ENCODE peak calls at places on chromosome 3, in eight cellular contexts. I is AG09309, W is lung microvascular endothelial cell, E is LHCN-M2, O is lower lobe of right lung, G is substantia nigra, N is B cell, V is AG04450. L is an unnamed sample.

GRCh38 chr3:23537006-23537620 is 268.6 kb upstream of the UBE2E1 start:
- DNase-seq in W (no peak), I (no peak), N (no peak), O (no peak), G (no peak), E (no peak), V (no peak), L (no peak)

GRCh38 chr3:115071611-115072010 is 75.5 kb downstream of the ZBTB20 start:
- DNase-seq in O (no peak), W (peak; percentile 30), N (no peak), G (peak; percentile 37), E (peak; percentile 91), I (peak; percentile 55), V (peak; percentile 2), L (peak; percentile 24)

GRCh38 chr3:185936814-185937688 is 763 bp downstream of the TRA2B start:
- DNase-seq in E (peak; percentile 86), V (peak; percentile 70), O (peak; percentile 92), W (peak; percentile 83), G (peak; percentile 69), I (peak; percentile 44), N (peak; percentile 78), L (peak; percentile 79)

GRCh38 chr3:42613462-42613861 is 13.0 kb downstream of the NKTR start:
- DNase-seq in W (peak; percentile 71), O (no peak), V (no peak), I (no peak), N (no peak), G (no peak), E (peak; percentile 18), L (no peak)

GRCh38 chr3:51955175-51955892 is at the start of gene GPR62:
- DNase-seq in E (peak; percentile 25), I (no peak), O (no peak), V (no peak), W (no peak), N (no peak), G (peak; percentile 53), L (no peak)

GRCh38 chr3:133750201-133750748 is 4.1 kb downstream of the TF start:
- DNase-seq in W (no peak), N (no peak), I (no peak), O (no peak), V (no peak), G (no peak), E (no peak), L (no peak)

GRCh38 chr3:12347301-12347700 is 58.4 kb downstream of the PPARG start:
- DNase-seq in I (no peak), E (no peak), W (no peak), O (no peak), G (no peak), N (no peak), V (no peak), L (no peak)

GRCh38 chr3:25725810-25726209 is 57.4 kb downstream of the NGLY1 start:
- DNase-seq in W (no peak), I (no peak), V (no peak), G (no peak), O (no peak), N (no peak), E (no peak), L (no peak)

GRCh38 chr3:11643212-11644087 is at the start of gene VGLL4:
- DNase-seq in W (peak; percentile 91), I (peak; percentile 61), O (peak; percentile 91), V (peak; percentile 84), N (peak; percentile 68), G (peak; percentile 83), E (peak; percentile 87), L (peak; percentile 77)

GRCh38 chr3:195260286-195260905 is 10.6 kb downstream of the XXYLT1 start:
- DNase-seq in N (no peak), W (peak; percentile 75), V (no peak), O (no peak), G (no peak), E (no peak), I (no peak), L (no peak)

GRCh38 chr3:129003578-129004112 is 2.5 kb downstream of the EFCC1 start:
- DNase-seq in I (no peak), E (no peak), O (peak; percentile 80), V (no peak), N (peak; percentile 77), G (no peak), W (peak; percentile 62), L (peak; percentile 48)

GRCh38 chr3:174218011-174218410 is 641.1 kb upstream of the NAALADL2 start:
- DNase-seq in E (peak; percentile 51), G (no peak), W (no peak), N (no peak), O (no peak), V (no peak), I (no peak), L (no peak)

GRCh38 chr3:44439499-44440295 is 37.8 kb downstream of the ZNF445 start:
- DNase-seq in W (peak; percentile 97), I (no peak), V (no peak), N (peak; percentile 63), G (peak; percentile 13), O (peak; percentile 88), E (no peak), L (no peak)

GRCh38 chr3:49841126-49841525 is 15.2 kb downstream of the TRAIP start:
- DNase-seq in O (no peak), N (no peak), G (no peak), I (no peak), V (no peak), W (peak; percentile 41), E (no peak), L (no peak)

GRCh38 chr3:190504354-190505125 is 9.3 kb upstream of the IL1RAP start:
- DNase-seq in N (no peak), E (no peak), G (no peak), V (no peak), W (peak; percentile 30), O (no peak), I (no peak), L (peak; percentile 68)

GRCh38 chr3:169243122-169243521 is 420.4 kb downstream of the MECOM start:
- DNase-seq in O (no peak), W (peak; percentile 48), E (no peak), N (no peak), V (no peak), I (peak; percentile 33), G (no peak), L (no peak)

GRCh38 chr3:55183259-55183658 is 255.4 kb upstream of the LRTM1 start:
- DNase-seq in G (no peak), W (no peak), V (no peak), I (no peak), O (no peak), E (no peak), N (no peak), L (no peak)

GRCh38 chr3:73727117-73727802 is 102.5 kb upstream of the PDZRN3 start:
- DNase-seq in E (peak; percentile 71), V (no peak), I (peak; percentile 71), W (no peak), O (no peak), N (no peak), G (no peak), L (peak; percentile 11)

GRCh38 chr3:187014417-187014864 is 84.1 kb downstream of the ST6GAL1 start:
- DNase-seq in V (no peak), O (no peak), E (peak; percentile 13), I (peak; percentile 23), G (no peak), W (no peak), N (no peak), L (peak; percentile 6)

GRCh38 chr3:45218578-45219390 is 7.3 kb downstream of the TMEM158 start:
- DNase-seq in E (peak; percentile 86), N (no peak), W (no peak), I (no peak), O (no peak), V (peak; percentile 13), G (no peak), L (peak; percentile 64)

GRCh38 chr3:133211449-133211848 is 173.3 kb downstream of the TMEM108 start:
- DNase-seq in N (peak; percentile 5), E (peak; percentile 68), G (no peak), W (no peak), I (no peak), V (no peak), O (no peak), L (no peak)

GRCh38 chr3:162936706-162937105 is 1440.1 kb downstream of the OTOL1 start:
- DNase-seq in G (no peak), W (no peak), V (no peak), N (no peak), I (no peak), E (no peak), O (no peak), L (no peak)

GRCh38 chr3:169841171-169841570 is 28.5 kb upstream of the LRRC34 start:
- DNase-seq in I (no peak), W (no peak), N (no peak), G (no peak), V (no peak), E (no peak), O (no peak), L (no peak)

GRCh38 chr3:61169621-61170251 is 81.5 kb downstream of the FHIT start:
- DNase-seq in G (no peak), E (no peak), O (no peak), N (no peak), V (no peak), W (no peak), I (no peak), L (no peak)

GRCh38 chr3:18234717-18235335 is 190.3 kb downstream of the SATB1 start:
- DNase-seq in N (no peak), O (no peak), G (no peak), E (no peak), W (no peak), V (no peak), I (no peak), L (peak; percentile 35)